ENCODE peak calls at places on chromosomes 4 and X, in seven cellular contexts. One of them, this sample, is unnamed. For H4K20me1, the result is how much of the 10 kb centered on the place peaks cover.

GRCh38 chr4:89797117-89797516 is 39.8 kb downstream of the SNCA start:
- DNase-seq in IMR-90: peak
- DNase-seq in fibroblast of lung: peak
- DNase-seq in osteoblast: no peak
- DNase-seq in hepatocyte: no peak
- DNase-seq in SK-N-SH: no peak
- DNase-seq in K562: no peak
- DNase-seq in this sample: peak

GRCh38 chrX:50903387-50904027 is 7.0 kb upstream of the BMP15 start:
- DNase-seq in IMR-90: peak
- DNase-seq in K562: peak
- DNase-seq in osteoblast: no peak
- DNase-seq in fibroblast of lung: peak
- DNase-seq in hepatocyte: peak
- DNase-seq in SK-N-SH: peak
- DNase-seq in this sample: peak

GRCh38 chr4:174423257-174423944 is 98.9 kb downstream of the HPGD start:
- DNase-seq in fibroblast of lung: peak
- DNase-seq in osteoblast: peak
- DNase-seq in K562: no peak
- DNase-seq in hepatocyte: peak
- DNase-seq in IMR-90: peak
- DNase-seq in SK-N-SH: no peak
- DNase-seq in this sample: peak

GRCh38 chrX:152905081-152905420 is 7.2 kb downstream of the ZNF185 start:
- DNase-seq in hepatocyte: no peak
- DNase-seq in K562: no peak
- DNase-seq in SK-N-SH: no peak
- DNase-seq in fibroblast of lung: no peak
- DNase-seq in osteoblast: peak
- DNase-seq in IMR-90: no peak
- DNase-seq in this sample: no peak

GRCh38 chr4:83112678-83113428 is 1.7 kb downstream of the PLAC8 start:
- DNase-seq in SK-N-SH: no peak
- DNase-seq in IMR-90: peak
- DNase-seq in hepatocyte: no peak
- DNase-seq in osteoblast: no peak
- DNase-seq in fibroblast of lung: peak
- DNase-seq in K562: no peak
- DNase-seq in this sample: no peak

GRCh38 chr4:154164931-154165839 is 326.4 kb downstream of the DCHS2 start:
- DNase-seq in SK-N-SH: no peak
- DNase-seq in IMR-90: peak
- DNase-seq in hepatocyte: peak
- DNase-seq in K562: no peak
- DNase-seq in fibroblast of lung: peak
- DNase-seq in osteoblast: peak
- DNase-seq in this sample: peak

GRCh38 chrX:41386222-41386990 is 52.4 kb downstream of the DDX3X start:
- DNase-seq in osteoblast: peak
- DNase-seq in K562: no peak
- DNase-seq in IMR-90: peak
- DNase-seq in hepatocyte: no peak
- DNase-seq in fibroblast of lung: peak
- DNase-seq in SK-N-SH: no peak
- DNase-seq in this sample: peak

GRCh38 chrX:39875834-39876625 is 221.7 kb downstream of the BCOR start:
- DNase-seq in osteoblast: no peak
- DNase-seq in IMR-90: no peak
- DNase-seq in K562: no peak
- DNase-seq in SK-N-SH: no peak
- DNase-seq in hepatocyte: no peak
- DNase-seq in fibroblast of lung: no peak
- DNase-seq in this sample: no peak

GRCh38 chr4:104815593-104816156 is 321.0 kb upstream of the CXXC4 start:
- DNase-seq in K562: no peak
- DNase-seq in fibroblast of lung: peak
- DNase-seq in SK-N-SH: no peak
- DNase-seq in IMR-90: no peak
- DNase-seq in osteoblast: no peak
- DNase-seq in hepatocyte: peak
- DNase-seq in this sample: peak

GRCh38 chr4:148056879-148057278 is 325.0 kb downstream of the ARHGAP10 start:
- DNase-seq in fibroblast of lung: peak
- DNase-seq in SK-N-SH: no peak
- DNase-seq in IMR-90: peak
- DNase-seq in K562: peak
- DNase-seq in hepatocyte: no peak
- DNase-seq in osteoblast: peak
- DNase-seq in this sample: peak

GRCh38 chr4:12827966-12828365 is 656.2 kb downstream of the RAB28 start:
- DNase-seq in hepatocyte: no peak
- DNase-seq in SK-N-SH: no peak
- DNase-seq in osteoblast: no peak
- DNase-seq in IMR-90: no peak
- DNase-seq in fibroblast of lung: no peak
- DNase-seq in K562: no peak
- DNase-seq in this sample: no peak

GRCh38 chrX:141439651-141440050 is 144.9 kb downstream of the SPANXA1 start:
- DNase-seq in hepatocyte: no peak
- DNase-seq in K562: no peak
- DNase-seq in fibroblast of lung: peak
- DNase-seq in IMR-90: peak
- DNase-seq in SK-N-SH: no peak
- DNase-seq in osteoblast: no peak
- DNase-seq in this sample: no peak

GRCh38 chr4:2075987-2076907 is 17.1 kb downstream of the NAT8L start:
- DNase-seq in fibroblast of lung: no peak
- DNase-seq in K562: no peak
- DNase-seq in SK-N-SH: no peak
- DNase-seq in hepatocyte: no peak
- DNase-seq in osteoblast: peak
- DNase-seq in IMR-90: no peak
- DNase-seq in this sample: no peak

GRCh38 chr4:105135746-105136145 is 10.9 kb upstream of the TET2 start:
- DNase-seq in SK-N-SH: no peak
- DNase-seq in hepatocyte: no peak
- DNase-seq in IMR-90: no peak
- DNase-seq in K562: no peak
- DNase-seq in osteoblast: no peak
- DNase-seq in fibroblast of lung: no peak
- DNase-seq in this sample: no peak

GRCh38 chrX:69080912-69081465 is 84.3 kb downstream of the PJA1 start:
- DNase-seq in K562: no peak
- DNase-seq in osteoblast: no peak
- DNase-seq in SK-N-SH: no peak
- DNase-seq in fibroblast of lung: no peak
- DNase-seq in IMR-90: no peak
- DNase-seq in hepatocyte: no peak
- DNase-seq in this sample: no peak

GRCh38 chr4:123600921-123601904 is 204.6 kb downstream of the SPRY1 start:
- DNase-seq in fibroblast of lung: no peak
- DNase-seq in IMR-90: no peak
- DNase-seq in osteoblast: no peak
- DNase-seq in K562: no peak
- DNase-seq in SK-N-SH: no peak
- DNase-seq in hepatocyte: no peak
- DNase-seq in this sample: no peak

GRCh38 chr4:111854494-111855087 is 290.7 kb upstream of the FAM241A start:
- DNase-seq in fibroblast of lung: peak
- DNase-seq in K562: peak
- DNase-seq in hepatocyte: peak
- DNase-seq in IMR-90: peak
- DNase-seq in osteoblast: no peak
- DNase-seq in SK-N-SH: peak
- DNase-seq in this sample: peak

GRCh38 chr4:3700223-3700622 is 66.0 kb upstream of the ADRA2C start:
- DNase-seq in K562: no peak
- DNase-seq in fibroblast of lung: no peak
- DNase-seq in osteoblast: no peak
- DNase-seq in hepatocyte: no peak
- DNase-seq in IMR-90: no peak
- DNase-seq in SK-N-SH: no peak
- DNase-seq in this sample: no peak

GRCh38 chr4:139600662-139601061 is 44.6 kb upstream of the SETD7 start:
- DNase-seq in hepatocyte: no peak
- DNase-seq in SK-N-SH: no peak
- DNase-seq in fibroblast of lung: no peak
- DNase-seq in osteoblast: no peak
- DNase-seq in IMR-90: no peak
- DNase-seq in K562: no peak
- DNase-seq in this sample: no peak
- TF ChIP-seq CTCF in hepatocyte: no peak
- TF ChIP-seq CTCF in SK-N-SH: no peak
- TF ChIP-seq CTCF in fibroblast of lung: no peak
- TF ChIP-seq CTCF in osteoblast: no peak
- TF ChIP-seq CTCF in IMR-90: no peak
- TF ChIP-seq CTCF in K562: no peak
- TF ChIP-seq CTCF in this sample: no peak

GRCh38 chr4:39050590-39050989 is 11.4 kb upstream of the KLHL5 start:
- DNase-seq in hepatocyte: no peak
- DNase-seq in SK-N-SH: no peak
- DNase-seq in fibroblast of lung: no peak
- DNase-seq in K562: no peak
- DNase-seq in osteoblast: no peak
- DNase-seq in IMR-90: no peak
- DNase-seq in this sample: no peak
- H4K20me1 ChIP-seq in hepatocyte: under half
- H4K20me1 ChIP-seq in SK-N-SH: under half
- H4K20me1 ChIP-seq in fibroblast of lung: under half
- H4K20me1 ChIP-seq in K562: under half
- H4K20me1 ChIP-seq in osteoblast: under half
- H4K20me1 ChIP-seq in IMR-90: half or more
- H4K20me1 ChIP-seq in this sample: under half

DNA sequence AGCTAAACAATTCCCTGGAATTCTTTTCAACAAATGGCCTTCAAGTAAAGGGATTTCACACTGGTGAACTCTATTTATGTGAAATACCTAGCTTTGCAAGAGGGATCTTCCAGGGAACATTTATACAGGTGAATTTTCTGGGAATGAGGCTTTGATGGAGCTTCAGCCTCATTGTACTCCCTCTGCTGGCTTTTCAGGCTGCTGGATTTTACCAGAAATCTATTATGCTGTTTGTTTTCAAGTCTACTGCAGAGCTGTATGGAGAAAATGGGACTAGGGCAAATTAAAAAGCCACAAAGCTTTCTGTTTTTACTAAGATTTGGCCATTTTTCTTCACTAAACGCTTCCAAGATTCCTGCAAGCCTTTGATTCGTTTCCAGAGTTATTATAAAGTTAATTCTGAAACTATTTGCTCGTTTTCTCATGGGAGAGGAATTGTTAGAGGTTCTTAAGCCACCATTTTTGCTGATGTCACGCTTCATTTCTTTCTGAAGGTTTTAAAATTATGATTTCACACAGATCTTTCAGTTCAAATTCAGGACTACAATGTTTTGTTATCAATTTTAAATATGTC is 31.6 kb downstream of the KDM6A start:
- DNase-seq in SK-N-SH: no peak
- DNase-seq in hepatocyte: no peak
- DNase-seq in osteoblast: peak
- DNase-seq in fibroblast of lung: peak
- DNase-seq in IMR-90: no peak
- DNase-seq in K562: no peak
- DNase-seq in this sample: no peak
- TF ChIP-seq CTCF in SK-N-SH: peak
- TF ChIP-seq CTCF in hepatocyte: no peak
- TF ChIP-seq CTCF in osteoblast: peak
- TF ChIP-seq CTCF in fibroblast of lung: peak
- TF ChIP-seq CTCF in IMR-90: no peak
- TF ChIP-seq CTCF in K562: no peak
- TF ChIP-seq CTCF in this sample: peak

GRCh38 chr4:184466634-184467033 is 7.7 kb downstream of the IRF2 start:
- DNase-seq in osteoblast: no peak
- DNase-seq in fibroblast of lung: no peak
- DNase-seq in IMR-90: no peak
- DNase-seq in SK-N-SH: no peak
- DNase-seq in hepatocyte: no peak
- DNase-seq in K562: no peak
- DNase-seq in this sample: no peak
- H4K20me1 ChIP-seq in osteoblast: under half
- H4K20me1 ChIP-seq in fibroblast of lung: under half
- H4K20me1 ChIP-seq in IMR-90: under half
- H4K20me1 ChIP-seq in SK-N-SH: under half
- H4K20me1 ChIP-seq in hepatocyte: under half
- H4K20me1 ChIP-seq in K562: under half
- H4K20me1 ChIP-seq in this sample: under half

GRCh38 chrX:106963111-106963510 is 36.9 kb downstream of the MORC4 start:
- DNase-seq in K562: no peak
- DNase-seq in hepatocyte: no peak
- DNase-seq in IMR-90: peak
- DNase-seq in fibroblast of lung: no peak
- DNase-seq in SK-N-SH: no peak
- DNase-seq in osteoblast: no peak
- DNase-seq in this sample: no peak

GRCh38 chrX:106957856-106958255 is 37.7 kb downstream of the CLDN2 start:
- DNase-seq in IMR-90: peak
- DNase-seq in osteoblast: no peak
- DNase-seq in K562: no peak
- DNase-seq in fibroblast of lung: no peak
- DNase-seq in SK-N-SH: no peak
- DNase-seq in hepatocyte: no peak
- DNase-seq in this sample: no peak

GRCh38 chrX:106955004-106955772 is 35.0 kb downstream of the CLDN2 start:
- DNase-seq in SK-N-SH: peak
- DNase-seq in K562: no peak
- DNase-seq in fibroblast of lung: peak
- DNase-seq in osteoblast: peak
- DNase-seq in IMR-90: peak
- DNase-seq in hepatocyte: no peak
- DNase-seq in this sample: peak

GRCh38 chrX:106964290-106964689 is 35.7 kb downstream of the MORC4 start:
- DNase-seq in fibroblast of lung: no peak
- DNase-seq in osteoblast: no peak
- DNase-seq in hepatocyte: no peak
- DNase-seq in SK-N-SH: no peak
- DNase-seq in K562: no peak
- DNase-seq in IMR-90: no peak
- DNase-seq in this sample: no peak

GRCh38 chrX:106959897-106960296 is 39.7 kb downstream of the CLDN2 start:
- DNase-seq in fibroblast of lung: no peak
- DNase-seq in IMR-90: peak
- DNase-seq in SK-N-SH: no peak
- DNase-seq in osteoblast: peak
- DNase-seq in K562: no peak
- DNase-seq in hepatocyte: peak
- DNase-seq in this sample: peak
- TF ChIP-seq CTCF in fibroblast of lung: peak
- TF ChIP-seq CTCF in IMR-90: peak
- TF ChIP-seq CTCF in SK-N-SH: peak
- TF ChIP-seq CTCF in osteoblast: peak
- TF ChIP-seq CTCF in K562: no peak
- TF ChIP-seq CTCF in hepatocyte: peak
- TF ChIP-seq CTCF in this sample: peak

This sample was measured in PC-3.